ENCODE peak calls at places on chromosomes 13 and 19, in four cellular contexts. W is gastrocnemius medialis, S is IMR-90, E is heart left ventricle. V is an unnamed sample.

GRCh38 chr13:46622013-46622917 is 69.3 kb downstream of the LRCH1 start:
- DNase-seq in W (no peak), S (no peak), E (no peak), V (no peak)

GRCh38 chr19:9187191-9187590 is 8.4 kb downstream of the OR7D2 start:
- DNase-seq in W (no peak), S (no peak), E (no peak), V (no peak)

GRCh38 chr13:83453723-83454122 is 428.6 kb downstream of the SLITRK1 start:
- DNase-seq in W (no peak), S (no peak), E (no peak), V (no peak)

GRCh38 chr13:112831801-112832200 is 137.2 kb upstream of the MCF2L start:
- DNase-seq in W (no peak), S (no peak), E (no peak), V (no peak)

GRCh38 chr19:51660975-51661600 is 14.5 kb upstream of the SIGLEC14 start:
- DNase-seq in W (no peak), S (peak), E (peak), V (peak)

GRCh38 chr19:18128044-18128443 is 24.9 kb upstream of the PIK3R2 start:
- DNase-seq in W (no peak), S (peak), E (no peak), V (no peak)

GRCh38 chr19:6269101-6269886 is 10.5 kb downstream of the MLLT1 start:
- DNase-seq in W (no peak), S (no peak), E (no peak), V (no peak)

GRCh38 chr13:79631260-79631659 is 150.3 kb downstream of the NDFIP2 start:
- DNase-seq in W (peak), S (peak), E (no peak), V (no peak)

GRCh38 chr19:51690359-51691121 is 2.6 kb upstream of the SPACA6 start:
- DNase-seq in W (no peak), S (peak), E (peak), V (peak)

GRCh38 chr13:33678906-33679657 is 138.9 kb upstream of the RFC3 start:
- DNase-seq in W (no peak), S (peak), E (peak), V (peak)

GRCh38 chr13:73107459-73107858 is 48.7 kb downstream of the KLF5 start:
- DNase-seq in W (no peak), S (no peak), E (no peak), V (no peak)

GRCh38 chr19:56119585-56119978 is 1.5 kb downstream of the ZNF787 start:
- DNase-seq in W (no peak), S (peak), E (no peak), V (no peak)

GRCh38 chr13:113971471-113972231 is 2.2 kb downstream of the C13orf46 start:
- DNase-seq in W (no peak), S (no peak), E (no peak), V (no peak)

GRCh38 chr13:113862766-113863510 is 938 bp downstream of the GAS6 start:
- DNase-seq in W (peak), S (no peak), E (peak), V (peak)

GRCh38 chr13:39945226-39945625 is 289.8 kb downstream of the COG6 start:
- DNase-seq in W (no peak), S (no peak), E (no peak), V (no peak)

GRCh38 chr19:54160182-54160811 is 776 bp upstream of the LENG1 start:
- DNase-seq in W (no peak), S (peak), E (no peak), V (no peak)

GRCh38 chr13:60986301-60986700 is 429.3 kb downstream of the PCDH20 start:
- DNase-seq in W (no peak), S (no peak), E (no peak), V (no peak)

GRCh38 chr19:32456406-32456805 is 50.8 kb downstream of the DPY19L3 start:
- DNase-seq in W (no peak), S (no peak), E (no peak), V (no peak)

GRCh38 chr19:35757231-35757748 is 461 bp upstream of the HSPB6 start:
- DNase-seq in W (peak), S (peak), E (peak), V (peak)

GRCh38 chr19:23957660-23958281 is 43.1 kb downstream of the ZNF726 start:
- DNase-seq in W (no peak), S (peak), E (no peak), V (no peak)

GRCh38 chr13:73063166-73063565 is 4.4 kb downstream of the KLF5 start:
- DNase-seq in W (no peak), S (no peak), E (no peak), V (no peak)

GRCh38 chr19:15479391-15480345 is at the start of gene PGLYRP2:
- DNase-seq in W (no peak), S (no peak), E (no peak), V (no peak)

GRCh38 chr19:17282488-17283256 is 971 bp downstream of the ANKLE1 start:
- DNase-seq in W (peak), S (peak), E (peak), V (peak)

GRCh38 chr19:14536926-14537692 is 7.7 kb downstream of the TECR start:
- DNase-seq in W (no peak), S (no peak), E (peak), V (peak)

GRCh38 chr13:44474122-44474910 is 100.7 kb downstream of the SERP2 start:
- DNase-seq in W (no peak), S (peak), E (no peak), V (no peak)

GRCh38 chr19:11489378-11489777 is 8.5 kb upstream of the ELAVL3 start:
- DNase-seq in W (no peak), S (no peak), E (no peak), V (no peak)

GRCh38 chr13:32905063-32905863 is 111.0 kb upstream of the KL start:
- DNase-seq in W (no peak), S (peak), E (no peak), V (no peak)

GRCh38 chr19:51503428-51503827 is 1.8 kb upstream of the SIGLEC12 start:
- DNase-seq in W (no peak), S (no peak), E (no peak), V (no peak)

GRCh38 chr13:85503797-85504196 is 295.4 kb downstream of the SLITRK6 start:
- DNase-seq in W (no peak), S (peak), E (no peak), V (no peak)

GRCh38 chr19:2616741-2617392 is 85.6 kb downstream of the GNG7 start:
- DNase-seq in W (no peak), S (no peak), E (no peak), V (no peak)

GRCh38 chr19:6519289-6519688 is 11.5 kb upstream of the TNFSF9 start:
- DNase-seq in W (no peak), S (peak), E (no peak), V (no peak)

GRCh38 chr13:100550433-100550832 is 38.2 kb downstream of the GGACT start:
- DNase-seq in W (no peak), S (peak), E (peak), V (peak)

GRCh38 chr13:49022472-49023144 is 46.9 kb downstream of the FNDC3A start:
- DNase-seq in W (no peak), S (peak), E (no peak), V (no peak)

GRCh38 chr13:74839656-74840055 is 642.3 kb downstream of the TBC1D4 start:
- DNase-seq in W (no peak), S (peak), E (no peak), V (no peak)

GRCh38 chr13:74838096-74838495 is 643.9 kb downstream of the TBC1D4 start:
- DNase-seq in W (no peak), S (no peak), E (no peak), V (no peak)

GRCh38 chr13:74841123-74841522 is 640.8 kb downstream of the TBC1D4 start:
- DNase-seq in W (no peak), S (no peak), E (no peak), V (no peak)

GRCh38 chr13:74835579-74835978 is 646.4 kb downstream of the TBC1D4 start:
- DNase-seq in W (no peak), S (no peak), E (no peak), V (no peak)

DNA sequence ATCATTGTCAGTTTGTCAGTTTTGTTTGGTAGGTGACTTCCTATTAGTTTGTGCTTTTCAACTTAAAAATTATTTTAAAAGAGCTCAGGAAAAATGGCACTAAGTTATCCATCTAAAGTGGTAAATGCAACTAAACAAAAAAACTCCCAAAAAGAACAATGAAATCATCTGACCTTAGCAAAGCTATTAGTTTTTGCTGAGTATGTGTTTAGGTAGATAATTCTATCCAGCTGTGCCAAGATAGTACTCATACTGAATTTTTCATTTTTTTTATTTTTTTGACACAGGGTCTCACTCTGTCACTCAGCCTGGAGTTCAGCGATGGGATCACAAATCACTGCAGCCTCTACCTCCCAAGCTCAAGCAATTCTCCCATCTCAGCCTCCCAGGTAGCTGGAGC is 645.3 kb downstream of the TBC1D4 start:
- DNase-seq in W (no peak), S (no peak), E (no peak), V (no peak)
- H3K27ac ChIP-seq in W (no peak), S (no peak), E (no peak), V (no peak)

DNA sequence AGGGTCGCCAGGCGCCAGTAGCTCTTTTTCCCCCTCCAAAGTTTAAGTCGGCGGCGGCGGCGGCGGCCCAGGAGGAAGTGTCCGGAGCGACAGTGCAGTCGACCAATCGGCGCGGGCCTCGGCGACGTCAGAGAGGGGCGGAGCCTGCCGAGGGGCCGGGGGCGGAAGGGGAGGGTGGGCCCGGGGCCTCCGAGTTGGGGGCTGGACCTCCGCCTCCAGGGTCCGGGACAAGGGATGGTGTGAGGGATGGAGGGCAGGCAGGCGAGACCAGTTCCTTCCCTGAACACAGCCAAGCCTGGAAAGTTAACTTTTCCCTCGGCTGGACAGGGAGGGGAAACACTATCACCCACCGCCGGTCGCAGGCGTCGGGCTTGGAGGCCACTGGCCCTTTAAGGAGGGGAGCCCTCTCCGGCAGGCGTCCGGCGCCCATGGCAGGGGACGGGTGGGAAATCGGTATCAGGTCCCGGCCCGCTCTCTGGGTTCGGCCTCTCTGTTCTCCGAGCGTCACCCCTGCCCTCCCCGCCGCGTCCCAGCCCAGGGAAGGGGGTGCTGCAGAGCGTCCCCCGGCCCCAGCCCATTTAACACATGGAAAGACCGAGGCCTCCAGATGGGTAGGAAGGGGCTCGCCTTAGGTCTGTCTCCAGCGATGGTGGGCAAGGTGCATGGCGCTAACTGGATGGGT is at the start of gene PRKD2:
- DNase-seq in W (peak), S (peak), E (peak), V (peak)
- TF ChIP-seq POLR2A in W (peak), S (no peak), E (no peak), V (peak)

DNA sequence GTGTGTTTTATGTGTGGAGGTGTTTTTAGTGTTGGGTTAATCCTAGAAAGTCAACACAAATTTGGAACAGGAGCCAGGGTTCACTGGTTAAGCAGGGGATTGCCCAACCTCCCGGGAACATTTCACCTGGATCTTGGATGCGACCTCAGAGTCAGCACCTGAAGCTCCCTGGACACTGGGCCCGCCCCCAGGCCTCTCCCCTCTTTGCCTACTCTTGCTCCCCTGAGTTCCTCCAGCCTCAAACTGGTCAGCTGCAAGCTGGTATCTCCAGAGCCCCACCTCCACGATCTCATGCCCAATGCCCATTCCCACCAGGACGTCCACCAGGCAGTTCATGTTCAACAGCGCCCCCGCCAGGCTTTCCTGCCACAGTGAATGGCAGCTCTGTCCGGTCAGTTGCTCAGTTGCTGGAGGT is 9.7 kb downstream of the HSD17B14 start:
- DNase-seq in W (no peak), S (no peak), E (no peak), V (no peak)
- H3K27ac ChIP-seq in W (no peak), S (no peak), E (no peak), V (no peak)

DNA sequence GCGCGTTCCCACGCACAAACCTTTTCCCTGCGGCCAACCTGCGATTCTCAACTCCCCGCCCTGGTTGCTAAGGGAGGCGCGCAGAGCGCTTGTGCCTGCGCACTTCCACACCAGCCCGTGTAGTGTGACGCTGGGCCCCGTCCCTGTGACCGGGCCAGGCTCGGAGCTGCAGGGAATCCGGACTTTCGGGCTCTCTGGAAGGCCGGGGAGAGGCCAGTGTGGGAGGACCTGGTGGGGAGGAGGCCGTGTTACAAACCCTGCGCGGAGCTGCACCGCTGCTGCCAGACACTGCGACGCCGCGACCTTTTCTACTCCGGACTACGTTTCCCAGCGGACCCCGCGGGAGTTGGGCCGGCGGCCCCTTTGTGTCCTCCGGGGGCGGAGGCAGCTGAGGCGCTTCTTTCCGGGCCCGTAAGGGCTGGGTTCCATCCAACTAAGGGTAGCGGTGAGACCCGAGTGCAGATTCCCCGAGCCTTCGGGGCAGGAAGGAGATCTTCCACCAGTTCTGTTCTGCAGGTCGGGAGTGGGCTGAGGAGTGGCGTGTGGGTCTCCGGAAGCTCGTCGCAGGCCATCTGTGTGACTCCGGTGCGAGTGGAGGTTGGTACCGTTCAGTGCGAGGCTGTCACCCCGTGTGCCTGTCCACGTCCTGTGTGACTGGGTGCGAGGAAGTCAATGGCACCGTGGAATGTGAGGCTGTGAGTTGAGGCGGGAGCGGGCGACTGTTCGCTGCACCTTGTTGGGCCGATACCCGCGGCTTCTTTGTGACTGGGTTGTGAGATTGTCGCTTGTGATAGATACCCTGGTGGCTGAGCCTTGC is at the start of gene ZNF570:
- DNase-seq in W (peak), S (peak), E (peak), V (peak)
- TF ChIP-seq POLR2A in W (peak), S (peak), E (no peak), V (peak)

DNA sequence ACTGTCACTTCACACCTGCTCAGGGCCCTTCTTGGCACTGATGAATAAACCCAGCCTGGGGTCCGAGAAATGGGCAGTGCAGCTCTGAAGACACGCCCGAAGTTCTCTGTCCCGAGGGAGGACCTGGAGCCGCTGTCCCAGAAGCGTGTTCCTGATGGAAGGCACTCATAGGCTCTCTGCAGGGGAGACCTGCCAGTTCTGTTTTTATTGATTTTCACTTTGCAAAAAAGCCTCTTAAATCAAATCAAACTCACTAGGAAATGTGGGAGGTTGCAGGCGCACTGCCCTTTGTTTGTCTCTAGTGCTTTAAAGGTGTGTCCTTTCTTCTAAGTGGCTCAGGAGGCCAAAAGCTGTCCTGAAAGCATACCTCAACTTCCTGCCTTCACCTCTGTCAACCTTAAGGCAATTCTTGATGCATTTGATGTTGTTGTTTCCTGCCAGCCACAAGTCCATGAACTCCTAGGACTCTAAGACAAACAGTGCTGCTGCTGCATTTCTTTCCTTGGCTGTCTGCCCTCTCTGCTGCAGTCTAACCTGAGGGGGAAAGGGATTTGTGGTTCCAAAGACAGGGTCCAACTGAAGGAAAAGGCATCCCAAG is 663.2 kb downstream of the UQCRFS1 start:
- DNase-seq in W (no peak), S (no peak), E (no peak), V (no peak)
- H3K27ac ChIP-seq in W (no peak), S (no peak), E (no peak), V (no peak)

DNA sequence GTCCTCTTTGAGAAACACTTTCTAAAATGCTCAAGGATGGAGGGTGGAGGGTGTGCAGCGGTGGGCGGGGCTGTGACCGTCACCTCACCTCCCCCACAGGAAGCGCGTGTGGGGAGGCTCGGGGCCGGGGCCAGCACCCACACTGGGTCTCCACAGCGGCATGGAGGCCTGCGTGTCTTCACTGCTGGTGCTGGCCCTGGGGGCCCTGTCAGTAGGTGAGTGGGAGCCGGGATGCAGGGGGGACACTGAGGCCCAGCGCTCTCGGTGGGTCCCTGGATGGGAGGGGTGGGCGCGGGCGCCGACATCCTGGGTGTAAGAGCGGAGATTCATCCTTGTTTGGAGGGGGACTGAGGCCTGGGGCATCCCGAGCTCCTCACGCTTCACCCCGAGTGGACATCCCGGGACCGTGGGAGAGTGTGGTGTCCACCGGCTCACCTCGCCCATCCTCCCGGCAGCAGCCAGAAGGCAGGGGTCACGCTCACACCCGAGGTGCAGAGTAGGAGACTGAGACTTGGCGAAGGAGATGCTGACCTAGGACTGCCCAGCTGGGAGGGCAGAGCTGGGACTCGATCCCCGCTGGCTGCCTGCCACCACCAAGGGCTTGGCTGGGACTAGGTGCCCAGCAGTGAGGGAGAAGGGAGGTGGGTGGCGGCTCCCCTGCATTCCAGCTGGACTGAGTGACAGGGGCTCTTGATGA is at the start of gene GZMM:
- DNase-seq in W (no peak), S (no peak), E (no peak), V (no peak)
- TF ChIP-seq POLR2A in W (no peak), S (no peak), E (no peak), V (no peak)

V was measured in uterus.